ENCODE peak calls at places on chromosomes 6 and 20, in nine cellular contexts. One of them, this sample, is unnamed.

GRCh38 chr6:145044606-145045275 is 690.6 kb downstream of the EPM2A start:
- DNase-seq in endothelial cell: peak
- DNase-seq in activated T-helper 9 cell treated with anti-CD3 and anti-CD28 coated beads, Interleukin-2, amount 50 U/mL, for 16 hours: no peak
- DNase-seq in T-helper 17 cell: no peak
- DNase-seq in B cell: no peak
- DNase-seq in A172: peak
- DNase-seq in cardiac muscle cell: peak
- DNase-seq in activated T-cell treated with anti-CD3 and anti-CD28 coated beads, Interleukin-2, amount 50 U/mL, for 72 hours: no peak
- DNase-seq in NCI-H1092: no peak
- DNase-seq in this sample: peak

GRCh38 chr6:47853766-47854165 is 71.9 kb downstream of the OPN5 start:
- DNase-seq in activated T-cell treated with anti-CD3 and anti-CD28 coated beads, Interleukin-2, amount 50 U/mL, for 72 hours: no peak
- DNase-seq in endothelial cell: no peak
- DNase-seq in cardiac muscle cell: no peak
- DNase-seq in activated T-helper 9 cell treated with anti-CD3 and anti-CD28 coated beads, Interleukin-2, amount 50 U/mL, for 16 hours: no peak
- DNase-seq in NCI-H1092: no peak
- DNase-seq in A172: no peak
- DNase-seq in B cell: no peak
- DNase-seq in T-helper 17 cell: no peak
- DNase-seq in this sample: no peak

GRCh38 chr20:39800548-39800947 is 838.4 kb downstream of the DHX35 start:
- DNase-seq in A172: peak
- DNase-seq in B cell: no peak
- DNase-seq in endothelial cell: no peak
- DNase-seq in NCI-H1092: no peak
- DNase-seq in activated T-cell treated with anti-CD3 and anti-CD28 coated beads, Interleukin-2, amount 50 U/mL, for 72 hours: no peak
- DNase-seq in activated T-helper 9 cell treated with anti-CD3 and anti-CD28 coated beads, Interleukin-2, amount 50 U/mL, for 16 hours: no peak
- DNase-seq in T-helper 17 cell: no peak
- DNase-seq in cardiac muscle cell: peak
- DNase-seq in this sample: peak

GRCh38 chr6:1636971-1637871 is 27.5 kb downstream of the FOXC1 start:
- DNase-seq in cardiac muscle cell: no peak
- DNase-seq in activated T-helper 9 cell treated with anti-CD3 and anti-CD28 coated beads, Interleukin-2, amount 50 U/mL, for 16 hours: no peak
- DNase-seq in B cell: no peak
- DNase-seq in T-helper 17 cell: no peak
- DNase-seq in NCI-H1092: no peak
- DNase-seq in activated T-cell treated with anti-CD3 and anti-CD28 coated beads, Interleukin-2, amount 50 U/mL, for 72 hours: no peak
- DNase-seq in endothelial cell: no peak
- DNase-seq in A172: peak
- DNase-seq in this sample: peak

GRCh38 chr6:11298651-11299420 is 66.4 kb upstream of the NEDD9 start:
- DNase-seq in B cell: no peak
- DNase-seq in A172: no peak
- DNase-seq in activated T-cell treated with anti-CD3 and anti-CD28 coated beads, Interleukin-2, amount 50 U/mL, for 72 hours: no peak
- DNase-seq in endothelial cell: peak
- DNase-seq in cardiac muscle cell: no peak
- DNase-seq in activated T-helper 9 cell treated with anti-CD3 and anti-CD28 coated beads, Interleukin-2, amount 50 U/mL, for 16 hours: no peak
- DNase-seq in T-helper 17 cell: no peak
- DNase-seq in NCI-H1092: no peak
- DNase-seq in this sample: no peak

GRCh38 chr6:144415014-144415413 is 129.9 kb downstream of the UTRN start:
- DNase-seq in B cell: no peak
- DNase-seq in activated T-cell treated with anti-CD3 and anti-CD28 coated beads, Interleukin-2, amount 50 U/mL, for 72 hours: no peak
- DNase-seq in endothelial cell: no peak
- DNase-seq in cardiac muscle cell: peak
- DNase-seq in NCI-H1092: no peak
- DNase-seq in A172: peak
- DNase-seq in activated T-helper 9 cell treated with anti-CD3 and anti-CD28 coated beads, Interleukin-2, amount 50 U/mL, for 16 hours: no peak
- DNase-seq in T-helper 17 cell: no peak
- DNase-seq in this sample: peak

GRCh38 chr20:25198663-25199363 is 3.3 kb downstream of the ENTPD6 start:
- DNase-seq in endothelial cell: no peak
- DNase-seq in B cell: no peak
- DNase-seq in cardiac muscle cell: no peak
- DNase-seq in T-helper 17 cell: no peak
- DNase-seq in activated T-cell treated with anti-CD3 and anti-CD28 coated beads, Interleukin-2, amount 50 U/mL, for 72 hours: no peak
- DNase-seq in NCI-H1092: no peak
- DNase-seq in activated T-helper 9 cell treated with anti-CD3 and anti-CD28 coated beads, Interleukin-2, amount 50 U/mL, for 16 hours: no peak
- DNase-seq in A172: no peak
- DNase-seq in this sample: no peak

GRCh38 chr20:51511861-51512619 is 30.5 kb downstream of the NFATC2 start:
- DNase-seq in activated T-helper 9 cell treated with anti-CD3 and anti-CD28 coated beads, Interleukin-2, amount 50 U/mL, for 16 hours: no peak
- DNase-seq in A172: no peak
- DNase-seq in B cell: no peak
- DNase-seq in T-helper 17 cell: no peak
- DNase-seq in cardiac muscle cell: no peak
- DNase-seq in activated T-cell treated with anti-CD3 and anti-CD28 coated beads, Interleukin-2, amount 50 U/mL, for 72 hours: no peak
- DNase-seq in NCI-H1092: no peak
- DNase-seq in endothelial cell: no peak
- DNase-seq in this sample: no peak

GRCh38 chr20:50221501-50222323 is 31.1 kb downstream of the CEBPB start:
- DNase-seq in cardiac muscle cell: peak
- DNase-seq in endothelial cell: no peak
- DNase-seq in activated T-helper 9 cell treated with anti-CD3 and anti-CD28 coated beads, Interleukin-2, amount 50 U/mL, for 16 hours: no peak
- DNase-seq in activated T-cell treated with anti-CD3 and anti-CD28 coated beads, Interleukin-2, amount 50 U/mL, for 72 hours: no peak
- DNase-seq in B cell: no peak
- DNase-seq in NCI-H1092: no peak
- DNase-seq in T-helper 17 cell: no peak
- DNase-seq in A172: peak
- DNase-seq in this sample: peak

GRCh38 chr6:56399250-56399671 is 151.9 kb upstream of the COL21A1 start:
- DNase-seq in activated T-cell treated with anti-CD3 and anti-CD28 coated beads, Interleukin-2, amount 50 U/mL, for 72 hours: no peak
- DNase-seq in NCI-H1092: no peak
- DNase-seq in T-helper 17 cell: no peak
- DNase-seq in B cell: no peak
- DNase-seq in endothelial cell: no peak
- DNase-seq in activated T-helper 9 cell treated with anti-CD3 and anti-CD28 coated beads, Interleukin-2, amount 50 U/mL, for 16 hours: no peak
- DNase-seq in A172: peak
- DNase-seq in cardiac muscle cell: peak
- DNase-seq in this sample: peak

GRCh38 chr20:24502661-24503060 is 33.2 kb downstream of the SYNDIG1 start:
- DNase-seq in cardiac muscle cell: peak
- DNase-seq in A172: peak
- DNase-seq in activated T-cell treated with anti-CD3 and anti-CD28 coated beads, Interleukin-2, amount 50 U/mL, for 72 hours: no peak
- DNase-seq in T-helper 17 cell: no peak
- DNase-seq in activated T-helper 9 cell treated with anti-CD3 and anti-CD28 coated beads, Interleukin-2, amount 50 U/mL, for 16 hours: no peak
- DNase-seq in B cell: no peak
- DNase-seq in endothelial cell: no peak
- DNase-seq in NCI-H1092: no peak
- DNase-seq in this sample: no peak

GRCh38 chr20:19867940-19868371 is 109.9 kb downstream of the RIN2 start:
- DNase-seq in A172: no peak
- DNase-seq in activated T-helper 9 cell treated with anti-CD3 and anti-CD28 coated beads, Interleukin-2, amount 50 U/mL, for 16 hours: no peak
- DNase-seq in B cell: no peak
- DNase-seq in T-helper 17 cell: no peak
- DNase-seq in NCI-H1092: no peak
- DNase-seq in cardiac muscle cell: no peak
- DNase-seq in endothelial cell: no peak
- DNase-seq in activated T-cell treated with anti-CD3 and anti-CD28 coated beads, Interleukin-2, amount 50 U/mL, for 72 hours: no peak
- DNase-seq in this sample: peak

GRCh38 chr6:127120109-127120786 is 1.8 kb downstream of the RSPO3 start:
- DNase-seq in A172: no peak
- DNase-seq in B cell: peak
- DNase-seq in cardiac muscle cell: no peak
- DNase-seq in T-helper 17 cell: no peak
- DNase-seq in activated T-cell treated with anti-CD3 and anti-CD28 coated beads, Interleukin-2, amount 50 U/mL, for 72 hours: peak
- DNase-seq in endothelial cell: peak
- DNase-seq in NCI-H1092: no peak
- DNase-seq in activated T-helper 9 cell treated with anti-CD3 and anti-CD28 coated beads, Interleukin-2, amount 50 U/mL, for 16 hours: no peak
- DNase-seq in this sample: peak

GRCh38 chr6:135299256-135299655 is 118.1 kb downstream of the MYB start:
- DNase-seq in activated T-helper 9 cell treated with anti-CD3 and anti-CD28 coated beads, Interleukin-2, amount 50 U/mL, for 16 hours: no peak
- DNase-seq in endothelial cell: no peak
- DNase-seq in B cell: no peak
- DNase-seq in T-helper 17 cell: no peak
- DNase-seq in A172: peak
- DNase-seq in NCI-H1092: no peak
- DNase-seq in cardiac muscle cell: peak
- DNase-seq in activated T-cell treated with anti-CD3 and anti-CD28 coated beads, Interleukin-2, amount 50 U/mL, for 72 hours: no peak
- DNase-seq in this sample: no peak

GRCh38 chr6:15675537-15676170 is 12.8 kb upstream of the DTNBP1 start:
- DNase-seq in B cell: no peak
- DNase-seq in cardiac muscle cell: no peak
- DNase-seq in A172: no peak
- DNase-seq in endothelial cell: no peak
- DNase-seq in NCI-H1092: no peak
- DNase-seq in activated T-helper 9 cell treated with anti-CD3 and anti-CD28 coated beads, Interleukin-2, amount 50 U/mL, for 16 hours: no peak
- DNase-seq in T-helper 17 cell: no peak
- DNase-seq in activated T-cell treated with anti-CD3 and anti-CD28 coated beads, Interleukin-2, amount 50 U/mL, for 72 hours: no peak
- DNase-seq in this sample: no peak

GRCh38 chr6:34901930-34902329 is 12.9 kb downstream of the ANKS1A start:
- DNase-seq in endothelial cell: no peak
- DNase-seq in NCI-H1092: no peak
- DNase-seq in B cell: no peak
- DNase-seq in cardiac muscle cell: peak
- DNase-seq in T-helper 17 cell: no peak
- DNase-seq in A172: no peak
- DNase-seq in activated T-cell treated with anti-CD3 and anti-CD28 coated beads, Interleukin-2, amount 50 U/mL, for 72 hours: no peak
- DNase-seq in activated T-helper 9 cell treated with anti-CD3 and anti-CD28 coated beads, Interleukin-2, amount 50 U/mL, for 16 hours: no peak
- DNase-seq in this sample: no peak

GRCh38 chr6:144406796-144407195 is 121.7 kb downstream of the UTRN start:
- DNase-seq in NCI-H1092: no peak
- DNase-seq in A172: no peak
- DNase-seq in activated T-cell treated with anti-CD3 and anti-CD28 coated beads, Interleukin-2, amount 50 U/mL, for 72 hours: no peak
- DNase-seq in cardiac muscle cell: peak
- DNase-seq in T-helper 17 cell: no peak
- DNase-seq in activated T-helper 9 cell treated with anti-CD3 and anti-CD28 coated beads, Interleukin-2, amount 50 U/mL, for 16 hours: no peak
- DNase-seq in endothelial cell: peak
- DNase-seq in B cell: no peak
- DNase-seq in this sample: no peak

GRCh38 chr6:40477246-40478126 is 109.7 kb downstream of the LRFN2 start:
- DNase-seq in B cell: no peak
- DNase-seq in activated T-cell treated with anti-CD3 and anti-CD28 coated beads, Interleukin-2, amount 50 U/mL, for 72 hours: peak
- DNase-seq in endothelial cell: no peak
- DNase-seq in A172: peak
- DNase-seq in T-helper 17 cell: no peak
- DNase-seq in NCI-H1092: peak
- DNase-seq in activated T-helper 9 cell treated with anti-CD3 and anti-CD28 coated beads, Interleukin-2, amount 50 U/mL, for 16 hours: no peak
- DNase-seq in cardiac muscle cell: no peak
- DNase-seq in this sample: peak

GRCh38 chr6:167210375-167211295 is 52.9 kb upstream of the GPR31 start:
- DNase-seq in cardiac muscle cell: peak
- DNase-seq in endothelial cell: peak
- DNase-seq in A172: no peak
- DNase-seq in B cell: no peak
- DNase-seq in activated T-cell treated with anti-CD3 and anti-CD28 coated beads, Interleukin-2, amount 50 U/mL, for 72 hours: no peak
- DNase-seq in NCI-H1092: no peak
- DNase-seq in T-helper 17 cell: no peak
- DNase-seq in activated T-helper 9 cell treated with anti-CD3 and anti-CD28 coated beads, Interleukin-2, amount 50 U/mL, for 16 hours: no peak
- DNase-seq in this sample: peak

GRCh38 chr6:93962566-93962965 is 543.2 kb upstream of the EPHA7 start:
- DNase-seq in B cell: no peak
- DNase-seq in T-helper 17 cell: no peak
- DNase-seq in endothelial cell: no peak
- DNase-seq in A172: no peak
- DNase-seq in activated T-cell treated with anti-CD3 and anti-CD28 coated beads, Interleukin-2, amount 50 U/mL, for 72 hours: no peak
- DNase-seq in cardiac muscle cell: no peak
- DNase-seq in activated T-helper 9 cell treated with anti-CD3 and anti-CD28 coated beads, Interleukin-2, amount 50 U/mL, for 16 hours: no peak
- DNase-seq in NCI-H1092: no peak
- DNase-seq in this sample: no peak

GRCh38 chr6:26327450-26328264 is 37.3 kb upstream of the BTN3A2 start:
- DNase-seq in activated T-cell treated with anti-CD3 and anti-CD28 coated beads, Interleukin-2, amount 50 U/mL, for 72 hours: peak
- DNase-seq in endothelial cell: peak
- DNase-seq in cardiac muscle cell: peak
- DNase-seq in B cell: peak
- DNase-seq in NCI-H1092: peak
- DNase-seq in A172: peak
- DNase-seq in T-helper 17 cell: peak
- DNase-seq in activated T-helper 9 cell treated with anti-CD3 and anti-CD28 coated beads, Interleukin-2, amount 50 U/mL, for 16 hours: peak
- DNase-seq in this sample: peak

GRCh38 chr6:24832794-24833193 is 34.1 kb upstream of the ARMH2 start:
- DNase-seq in cardiac muscle cell: no peak
- DNase-seq in B cell: no peak
- DNase-seq in endothelial cell: no peak
- DNase-seq in A172: no peak
- DNase-seq in activated T-cell treated with anti-CD3 and anti-CD28 coated beads, Interleukin-2, amount 50 U/mL, for 72 hours: no peak
- DNase-seq in activated T-helper 9 cell treated with anti-CD3 and anti-CD28 coated beads, Interleukin-2, amount 50 U/mL, for 16 hours: no peak
- DNase-seq in T-helper 17 cell: no peak
- DNase-seq in NCI-H1092: no peak
- DNase-seq in this sample: no peak

This sample was measured in M059J.